ENCODE peak calls at places on chromosomes 11 and 22, in nine cellular contexts. One of them, this sample, is unnamed.

GRCh38 chr11:56700919-56701485 is 2.1 kb downstream of the OR9G1 start:
- DNase-seq in fibroblast of the aortic adventitia: no peak
- DNase-seq in stimulated activated CD4-positive, alpha-beta T cell treated with anti-CD3 and anti-CD28 coated beads, Interleukin-2, amount 100 ng/mL, for 24 hours: no peak
- DNase-seq in GF-D8: no peak
- DNase-seq in right lobe of liver: no peak
- DNase-seq in brain microvascular endothelial cell: no peak
- DNase-seq in HCT116: no peak
- DNase-seq in IMR-90: no peak
- DNase-seq in iris pigment epithelial cell: no peak
- DNase-seq in this sample: no peak

GRCh38 chr11:41997860-41998259 is 538.4 kb upstream of the LRRC4C start:
- DNase-seq in fibroblast of the aortic adventitia: no peak
- DNase-seq in stimulated activated CD4-positive, alpha-beta T cell treated with anti-CD3 and anti-CD28 coated beads, Interleukin-2, amount 100 ng/mL, for 24 hours: no peak
- DNase-seq in GF-D8: no peak
- DNase-seq in right lobe of liver: no peak
- DNase-seq in brain microvascular endothelial cell: no peak
- DNase-seq in HCT116: no peak
- DNase-seq in IMR-90: no peak
- DNase-seq in iris pigment epithelial cell: no peak
- DNase-seq in this sample: no peak

GRCh38 chr11:13333456-13333957 is 55.9 kb downstream of the BMAL1 start:
- DNase-seq in fibroblast of the aortic adventitia: no peak
- DNase-seq in stimulated activated CD4-positive, alpha-beta T cell treated with anti-CD3 and anti-CD28 coated beads, Interleukin-2, amount 100 ng/mL, for 24 hours: no peak
- DNase-seq in GF-D8: peak
- DNase-seq in right lobe of liver: peak
- DNase-seq in brain microvascular endothelial cell: no peak
- DNase-seq in HCT116: peak
- DNase-seq in IMR-90: no peak
- DNase-seq in iris pigment epithelial cell: no peak
- DNase-seq in this sample: peak

GRCh38 chr22:49382451-49382735 is 445.3 kb downstream of the BRD1 start:
- DNase-seq in fibroblast of the aortic adventitia: no peak
- DNase-seq in stimulated activated CD4-positive, alpha-beta T cell treated with anti-CD3 and anti-CD28 coated beads, Interleukin-2, amount 100 ng/mL, for 24 hours: no peak
- DNase-seq in GF-D8: no peak
- DNase-seq in right lobe of liver: no peak
- DNase-seq in brain microvascular endothelial cell: no peak
- DNase-seq in HCT116: no peak
- DNase-seq in IMR-90: no peak
- DNase-seq in iris pigment epithelial cell: no peak
- DNase-seq in this sample: no peak

GRCh38 chr11:126993599-126993998 is 7.0 kb downstream of the KIRREL3 start:
- DNase-seq in fibroblast of the aortic adventitia: no peak
- DNase-seq in stimulated activated CD4-positive, alpha-beta T cell treated with anti-CD3 and anti-CD28 coated beads, Interleukin-2, amount 100 ng/mL, for 24 hours: no peak
- DNase-seq in GF-D8: no peak
- DNase-seq in right lobe of liver: no peak
- DNase-seq in brain microvascular endothelial cell: no peak
- DNase-seq in HCT116: no peak
- DNase-seq in IMR-90: peak
- DNase-seq in iris pigment epithelial cell: no peak
- DNase-seq in this sample: no peak

GRCh38 chr11:217704-218103 is 10.2 kb downstream of the RIC8A start:
- DNase-seq in fibroblast of the aortic adventitia: no peak
- DNase-seq in stimulated activated CD4-positive, alpha-beta T cell treated with anti-CD3 and anti-CD28 coated beads, Interleukin-2, amount 100 ng/mL, for 24 hours: no peak
- DNase-seq in GF-D8: no peak
- DNase-seq in right lobe of liver: no peak
- DNase-seq in brain microvascular endothelial cell: no peak
- DNase-seq in HCT116: no peak
- DNase-seq in IMR-90: no peak
- DNase-seq in iris pigment epithelial cell: no peak
- DNase-seq in this sample: no peak

GRCh38 chr11:46333129-46333947 is 13.9 kb upstream of the DGKZ start:
- DNase-seq in fibroblast of the aortic adventitia: no peak
- DNase-seq in stimulated activated CD4-positive, alpha-beta T cell treated with anti-CD3 and anti-CD28 coated beads, Interleukin-2, amount 100 ng/mL, for 24 hours: no peak
- DNase-seq in GF-D8: no peak
- DNase-seq in right lobe of liver: no peak
- DNase-seq in brain microvascular endothelial cell: no peak
- DNase-seq in HCT116: no peak
- DNase-seq in IMR-90: no peak
- DNase-seq in iris pigment epithelial cell: no peak
- DNase-seq in this sample: no peak

GRCh38 chr11:61157743-61158142 is 3.5 kb downstream of the VPS37C start:
- DNase-seq in fibroblast of the aortic adventitia: no peak
- DNase-seq in stimulated activated CD4-positive, alpha-beta T cell treated with anti-CD3 and anti-CD28 coated beads, Interleukin-2, amount 100 ng/mL, for 24 hours: no peak
- DNase-seq in GF-D8: no peak
- DNase-seq in right lobe of liver: no peak
- DNase-seq in brain microvascular endothelial cell: no peak
- DNase-seq in HCT116: no peak
- DNase-seq in IMR-90: no peak
- DNase-seq in iris pigment epithelial cell: no peak
- DNase-seq in this sample: no peak

GRCh38 chr22:35622132-35622913 is 5.2 kb upstream of the MB start:
- DNase-seq in fibroblast of the aortic adventitia: no peak
- DNase-seq in stimulated activated CD4-positive, alpha-beta T cell treated with anti-CD3 and anti-CD28 coated beads, Interleukin-2, amount 100 ng/mL, for 24 hours: no peak
- DNase-seq in GF-D8: no peak
- DNase-seq in right lobe of liver: peak
- DNase-seq in brain microvascular endothelial cell: no peak
- DNase-seq in HCT116: no peak
- DNase-seq in IMR-90: no peak
- DNase-seq in iris pigment epithelial cell: no peak
- DNase-seq in this sample: no peak

GRCh38 chr11:7143908-7144307 is 55.1 kb downstream of the RBMXL2 start:
- DNase-seq in fibroblast of the aortic adventitia: peak
- DNase-seq in stimulated activated CD4-positive, alpha-beta T cell treated with anti-CD3 and anti-CD28 coated beads, Interleukin-2, amount 100 ng/mL, for 24 hours: no peak
- DNase-seq in GF-D8: no peak
- DNase-seq in right lobe of liver: no peak
- DNase-seq in brain microvascular endothelial cell: no peak
- DNase-seq in HCT116: peak
- DNase-seq in IMR-90: peak
- DNase-seq in iris pigment epithelial cell: peak
- DNase-seq in this sample: no peak

GRCh38 chr11:64716471-64717267 is 6.3 kb downstream of the NRXN2 start:
- DNase-seq in fibroblast of the aortic adventitia: no peak
- DNase-seq in stimulated activated CD4-positive, alpha-beta T cell treated with anti-CD3 and anti-CD28 coated beads, Interleukin-2, amount 100 ng/mL, for 24 hours: no peak
- DNase-seq in GF-D8: no peak
- DNase-seq in right lobe of liver: no peak
- DNase-seq in brain microvascular endothelial cell: no peak
- DNase-seq in HCT116: no peak
- DNase-seq in IMR-90: no peak
- DNase-seq in iris pigment epithelial cell: no peak
- DNase-seq in this sample: no peak

GRCh38 chr11:92480519-92480918 is 255.9 kb downstream of the FAT3 start:
- DNase-seq in fibroblast of the aortic adventitia: no peak
- DNase-seq in stimulated activated CD4-positive, alpha-beta T cell treated with anti-CD3 and anti-CD28 coated beads, Interleukin-2, amount 100 ng/mL, for 24 hours: no peak
- DNase-seq in GF-D8: no peak
- DNase-seq in right lobe of liver: no peak
- DNase-seq in brain microvascular endothelial cell: peak
- DNase-seq in HCT116: no peak
- DNase-seq in IMR-90: peak
- DNase-seq in iris pigment epithelial cell: peak
- DNase-seq in this sample: no peak

GRCh38 chr11:57288771-57289579 is 35.8 kb downstream of the TNKS1BP1 start:
- DNase-seq in fibroblast of the aortic adventitia: peak
- DNase-seq in stimulated activated CD4-positive, alpha-beta T cell treated with anti-CD3 and anti-CD28 coated beads, Interleukin-2, amount 100 ng/mL, for 24 hours: no peak
- DNase-seq in GF-D8: no peak
- DNase-seq in right lobe of liver: peak
- DNase-seq in brain microvascular endothelial cell: peak
- DNase-seq in HCT116: no peak
- DNase-seq in IMR-90: peak
- DNase-seq in iris pigment epithelial cell: peak
- DNase-seq in this sample: no peak

GRCh38 chr11:63747006-63747405 is 21.6 kb downstream of the ZFTA start:
- DNase-seq in fibroblast of the aortic adventitia: no peak
- DNase-seq in stimulated activated CD4-positive, alpha-beta T cell treated with anti-CD3 and anti-CD28 coated beads, Interleukin-2, amount 100 ng/mL, for 24 hours: no peak
- DNase-seq in GF-D8: no peak
- DNase-seq in right lobe of liver: no peak
- DNase-seq in brain microvascular endothelial cell: no peak
- DNase-seq in HCT116: no peak
- DNase-seq in IMR-90: peak
- DNase-seq in iris pigment epithelial cell: peak
- DNase-seq in this sample: no peak

GRCh38 chr22:30326704-30327362 is at the start of gene TBC1D10A:
- DNase-seq in fibroblast of the aortic adventitia: peak
- DNase-seq in stimulated activated CD4-positive, alpha-beta T cell treated with anti-CD3 and anti-CD28 coated beads, Interleukin-2, amount 100 ng/mL, for 24 hours: peak
- DNase-seq in GF-D8: peak
- DNase-seq in right lobe of liver: peak
- DNase-seq in brain microvascular endothelial cell: peak
- DNase-seq in HCT116: peak
- DNase-seq in IMR-90: peak
- DNase-seq in iris pigment epithelial cell: peak
- DNase-seq in this sample: peak